ENCODE peak calls at places on chromosomes 6 and 20, in six cellular contexts. A is Peyer's patch, D is adrenal gland, T is heart left ventricle, R is prostate gland, Z is esophagus squamous epithelium. Y is an unnamed sample. For H3K9me3, the result is how much of the 10 kb centered on the place peaks cover.

GRCh38 chr20:655730-656624 is 3.0 kb upstream of the SRXN1 start:
- DNase-seq in A (no peak), D (no peak), T (no peak), R (no peak), Z (no peak), Y (no peak)

GRCh38 chr6:7758456-7758855 is 32.6 kb downstream of the BMP6 start:
- DNase-seq in A (no peak), D (no peak), T (no peak), R (no peak), Z (no peak), Y (no peak)

GRCh38 chr6:125549202-125549884 is 200.1 kb upstream of the HEY2 start:
- DNase-seq in A (no peak), D (no peak), T (no peak), R (no peak), Z (no peak), Y (no peak)

GRCh38 chr20:41575412-41575811 is 42.8 kb downstream of the CHD6 start:
- DNase-seq in A (no peak), D (no peak), T (no peak), R (no peak), Z (no peak), Y (no peak)

GRCh38 chr6:100160913-100161312 is 166.9 kb upstream of the MCHR2 start:
- DNase-seq in A (no peak), D (no peak), T (no peak), R (no peak), Z (no peak), Y (no peak)

GRCh38 chr6:165922309-165922794 is 245.3 kb downstream of the TBXT start:
- DNase-seq in A (no peak), D (no peak), T (no peak), R (no peak), Z (no peak), Y (no peak)

GRCh38 chr6:30394139-30394538 is 49.2 kb downstream of the RPP21 start:
- DNase-seq in A (peak), D (no peak), T (no peak), R (no peak), Z (no peak), Y (no peak)

GRCh38 chr6:27679308-27679967 is 206.5 kb upstream of the ZNF184 start:
- DNase-seq in A (no peak), D (no peak), T (no peak), R (no peak), Z (no peak), Y (no peak)

GRCh38 chr6:4776493-4776966 is 326 bp downstream of the CDYL start:
- DNase-seq in A (no peak), D (no peak), T (no peak), R (no peak), Z (no peak), Y (no peak)

GRCh38 chr20:39893013-39893685 is 795.9 kb downstream of the MAFB start:
- DNase-seq in A (no peak), D (no peak), T (no peak), R (no peak), Z (no peak), Y (no peak)

GRCh38 chr20:35768731-35769664 is 2.8 kb upstream of the PHF20 start:
- DNase-seq in A (peak), D (peak), T (peak), R (peak), Z (peak), Y (peak)

GRCh38 chr6:135129139-135129867 is 51.8 kb upstream of the MYB start:
- DNase-seq in A (no peak), D (no peak), T (no peak), R (no peak), Z (no peak), Y (no peak)

DNA sequence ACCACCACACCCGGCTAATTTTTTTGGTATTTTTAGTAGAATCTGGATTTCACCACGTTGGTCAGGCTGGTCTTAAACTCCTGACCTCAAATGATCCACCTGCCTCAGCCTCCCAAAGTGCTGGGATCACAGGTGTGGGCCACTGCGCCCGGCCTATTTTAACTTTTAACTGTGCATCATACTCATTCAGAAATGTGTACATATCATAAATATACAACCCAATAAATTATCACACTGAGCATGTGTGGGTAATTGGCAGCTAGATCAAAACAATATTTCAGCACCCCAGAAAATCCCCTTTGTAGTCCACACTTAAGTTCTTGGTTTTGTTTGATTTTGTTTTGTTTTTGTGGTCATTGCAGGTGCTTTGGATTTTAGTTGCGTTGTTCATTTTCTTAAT is 228.9 kb upstream of the ZNF217 start:
- DNase-seq in A (no peak), D (no peak), T (no peak), R (no peak), Z (no peak), Y (no peak)
- TF ChIP-seq POLR2A in A (no peak), D (no peak), T (no peak), R (no peak), Z (no peak), Y (no peak)

GRCh38 chr6:68296126-68296525 is 339.0 kb upstream of the ADGRB3 start:
- DNase-seq in A (no peak), D (no peak), T (no peak), R (no peak), Z (no peak), Y (no peak)
- H3K9me3 ChIP-seq in A (under half), D (under half), T (under half), R (under half), Z (under half), Y (under half)

GRCh38 chr20:24614341-24614740 is 144.9 kb downstream of the SYNDIG1 start:
- DNase-seq in A (no peak), D (no peak), T (no peak), R (no peak), Z (no peak), Y (no peak)
- TF ChIP-seq POLR2A in A (no peak), D (no peak), T (no peak), R (no peak), Z (no peak), Y (no peak)

GRCh38 chr6:164807125-164807524 is 502.3 kb downstream of the C6orf118 start:
- DNase-seq in A (no peak), D (no peak), T (no peak), R (no peak), Z (no peak), Y (no peak)
- H3K9me3 ChIP-seq in A (under half), D (under half), T (under half), R (under half), Z (under half), Y (under half)

GRCh38 chr6:26045046-26045938 is 41.9 kb upstream of the HFE start:
- DNase-seq in A (peak), D (peak), T (peak), R (peak), Z (peak), Y (peak)
- TF ChIP-seq POLR2A in A (peak), D (peak), T (peak), R (peak), Z (no peak), Y (peak)

GRCh38 chr6:157758516-157759023 is 64.5 kb upstream of the SNX9 start:
- DNase-seq in A (no peak), D (no peak), T (no peak), R (no peak), Z (no peak), Y (no peak)

GRCh38 chr6:157757430-157758403 is 65.3 kb upstream of the SNX9 start:
- DNase-seq in A (no peak), D (no peak), T (no peak), R (no peak), Z (no peak), Y (no peak)

GRCh38 chr6:157760589-157761330 is 62.3 kb upstream of the SNX9 start:
- DNase-seq in A (no peak), D (no peak), T (no peak), R (no peak), Z (no peak), Y (no peak)

GRCh38 chr6:157760137-157760536 is 62.9 kb upstream of the SNX9 start:
- DNase-seq in A (no peak), D (no peak), T (no peak), R (no peak), Z (no peak), Y (no peak)

DNA sequence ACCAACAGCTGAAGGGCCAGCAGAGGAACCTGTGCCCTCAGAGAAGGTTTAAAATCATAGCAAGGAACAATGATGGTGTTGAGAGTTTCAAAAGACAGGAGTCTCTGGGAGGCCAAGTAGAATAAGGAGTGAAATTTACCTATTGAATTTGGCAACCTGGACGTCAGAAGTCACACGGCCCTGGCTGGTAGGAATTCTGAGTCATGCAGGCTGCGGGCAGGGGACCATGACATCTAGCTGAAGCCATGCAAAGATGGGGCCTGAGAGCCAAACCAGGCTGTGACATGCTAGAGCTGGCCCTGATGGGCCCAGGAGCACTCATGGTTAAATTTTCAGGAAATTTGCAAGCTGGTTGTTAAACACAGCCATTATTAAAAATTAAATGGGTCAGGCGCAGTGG is 64.0 kb upstream of the SNX9 start:
- DNase-seq in A (no peak), D (no peak), T (no peak), R (no peak), Z (no peak), Y (no peak)
- H3K9me3 ChIP-seq in A (under half), D (under half), T (under half), R (under half), Z (under half), Y (under half)

GRCh38 chr6:109686566-109686965 is 4.4 kb downstream of the AK9 start:
- DNase-seq in A (no peak), D (no peak), T (no peak), R (no peak), Z (no peak), Y (no peak)

GRCh38 chr6:109690373-109690739 is 646 bp downstream of the AK9 start:
- DNase-seq in A (peak), D (peak), T (peak), R (peak), Z (peak), Y (peak)

GRCh38 chr6:109687271-109687721 is 3.7 kb downstream of the AK9 start:
- DNase-seq in A (no peak), D (no peak), T (peak), R (no peak), Z (no peak), Y (no peak)

GRCh38 chr6:109693128-109693527 is 2.0 kb downstream of the FIG4 start:
- DNase-seq in A (no peak), D (no peak), T (no peak), R (no peak), Z (no peak), Y (no peak)

DNA sequence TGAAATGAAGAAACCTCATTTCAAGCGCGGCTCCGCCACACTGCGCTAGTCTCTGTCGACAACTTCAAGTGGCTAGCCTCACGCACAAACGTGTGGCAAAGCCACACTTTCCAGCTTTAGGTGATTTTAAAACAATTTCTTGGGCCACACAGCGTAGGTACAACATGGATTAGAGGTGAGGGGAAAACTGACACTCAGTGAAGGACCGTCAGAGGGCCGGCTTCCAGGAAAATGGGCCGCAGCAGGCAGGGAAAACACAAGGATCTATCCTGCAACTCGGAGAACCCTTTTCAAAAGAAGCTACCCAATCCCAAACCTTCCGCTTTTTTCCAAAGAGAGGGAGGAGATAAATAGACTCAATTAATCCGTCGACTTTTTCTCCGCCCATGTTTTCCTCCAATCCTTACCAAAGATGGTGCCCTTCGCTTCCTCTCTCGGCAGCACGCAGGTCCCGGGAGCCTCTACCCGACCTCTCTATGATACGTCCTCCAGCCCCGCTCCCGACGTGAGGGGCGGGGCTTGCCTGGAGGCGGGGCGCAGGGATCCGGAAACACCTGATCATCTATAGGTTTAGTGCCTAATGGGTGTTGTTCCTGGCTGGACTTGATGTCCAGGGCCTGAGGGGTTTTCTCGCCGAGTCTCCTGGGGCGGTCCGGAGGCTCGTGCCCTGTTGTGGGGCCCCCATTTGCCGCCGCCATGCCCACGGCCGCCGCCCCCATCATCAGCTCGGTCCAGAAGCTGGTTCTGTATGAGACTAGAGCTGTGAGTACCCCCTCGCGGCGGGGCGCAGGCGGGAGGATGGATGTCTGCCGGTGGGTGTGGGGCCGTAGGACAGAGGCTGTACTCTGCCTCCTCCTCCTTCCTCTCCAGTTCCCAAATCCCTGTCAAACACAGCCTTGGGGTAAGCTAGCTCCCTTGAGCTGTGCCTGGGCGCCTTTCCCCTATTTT is at the start of the genes AK9 and FIG4:
- DNase-seq in A (peak), D (peak), T (peak), R (peak), Z (peak), Y (peak)
- TF ChIP-seq POLR2A in A (peak), D (no peak), T (peak), R (peak), Z (no peak), Y (peak)

GRCh38 chr6:17439243-17439993 is 46.0 kb downstream of the CAP2 start:
- DNase-seq in A (no peak), D (no peak), T (no peak), R (no peak), Z (no peak), Y (no peak)
- H3K9me3 ChIP-seq in A (under half), D (under half), T (under half), R (under half), Z (under half), Y (under half)

DNA sequence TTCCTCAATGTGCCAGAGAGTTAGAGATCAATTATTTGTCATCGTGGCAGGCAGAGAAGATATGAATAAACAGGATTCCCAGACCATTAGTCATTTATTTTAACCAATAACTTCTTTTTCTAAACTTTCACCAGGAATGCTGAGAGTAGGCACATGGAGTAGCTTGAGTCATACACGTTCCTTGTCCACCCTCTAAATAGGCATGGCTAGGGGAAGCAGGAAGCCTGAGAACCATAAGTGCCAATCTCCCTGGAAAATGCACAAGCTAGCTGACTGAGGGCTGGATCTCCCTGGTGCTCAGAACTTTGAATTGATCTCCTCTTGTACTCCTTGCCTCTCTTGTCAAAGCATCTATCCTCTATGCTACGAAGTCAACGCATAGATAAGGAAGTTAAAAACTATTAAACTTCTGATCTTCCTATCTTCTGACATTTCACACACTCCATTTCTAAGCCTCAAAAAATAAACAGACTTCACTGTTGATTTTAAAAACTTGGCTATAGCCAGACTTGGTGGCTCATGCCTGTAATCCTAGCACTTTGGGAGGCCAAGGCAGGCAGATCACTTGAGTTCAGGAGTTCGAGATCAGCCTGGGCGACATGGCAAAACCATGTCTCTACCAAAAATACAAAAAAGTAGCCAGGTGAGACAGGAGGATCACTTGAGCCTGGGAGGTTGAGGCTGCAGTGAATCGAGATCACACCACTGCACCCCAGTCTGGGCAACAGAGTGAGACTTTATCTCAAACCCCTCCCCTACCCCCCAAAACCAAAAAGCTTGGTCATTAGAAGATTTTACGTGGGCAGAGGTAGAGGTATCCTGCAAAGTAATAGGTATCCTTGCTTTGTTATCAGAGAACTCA is 11.8 kb downstream of the ADTRP start:
- DNase-seq in A (no peak), D (peak), T (no peak), R (no peak), Z (no peak), Y (peak)
- TF ChIP-seq POLR2A in A (no peak), D (no peak), T (no peak), R (no peak), Z (no peak), Y (no peak)